ENCODE peak calls at places on chromosomes 12 and 14, in six cellular contexts. A is BJ; Q is naive thymus-derived CD4-positive, alpha-beta T cell; D is immature natural killer cell; J is activated T-cell treated with anti-CD3 and anti-CD28 coated beads for 24 hours; T is A673. V is an unnamed sample.

GRCh38 chr14:100118377-100119011 is 41.0 kb downstream of the DEGS2 start:
- DNase-seq in T (no peak), D (no peak), J (no peak), A (no peak), Q (no peak), V (no peak)

GRCh38 chr14:84987042-84987441 is 542.9 kb upstream of the FLRT2 start:
- DNase-seq in D (no peak), T (no peak), A (no peak), Q (no peak), J (no peak), V (no peak)

GRCh38 chr14:71363961-71364360 is 456.7 kb downstream of the PCNX1 start:
- DNase-seq in J (no peak), T (peak), Q (no peak), A (no peak), D (no peak), V (no peak)

GRCh38 chr12:21472197-21472596 is 29.2 kb downstream of the RECQL start:
- DNase-seq in J (no peak), T (no peak), A (no peak), D (no peak), Q (no peak), V (no peak)

GRCh38 chr12:68761901-68762630 is 16.1 kb downstream of the SLC35E3 start:
- DNase-seq in D (no peak), J (no peak), T (no peak), A (no peak), Q (no peak), V (no peak)

GRCh38 chr12:131734336-131735152 is 23.7 kb downstream of the SFSWAP start:
- DNase-seq in D (no peak), A (no peak), J (no peak), Q (no peak), T (no peak), V (no peak)

GRCh38 chr12:44525806-44526654 is 350.1 kb downstream of the NELL2 start:
- DNase-seq in T (no peak), D (no peak), A (no peak), J (no peak), Q (no peak), V (no peak)

GRCh38 chr14:58245562-58245961 is 919 bp downstream of the PSMA3 start:
- DNase-seq in T (no peak), J (no peak), D (no peak), A (no peak), Q (no peak), V (no peak)

GRCh38 chr14:67432088-67432564 is 20.2 kb upstream of the PLEK2 start:
- DNase-seq in J (no peak), A (no peak), T (no peak), Q (no peak), D (no peak), V (no peak)

GRCh38 chr12:117119592-117120198 is 20.5 kb upstream of the TESC start:
- DNase-seq in T (peak), A (no peak), Q (no peak), D (peak), J (no peak), V (no peak)

GRCh38 chr12:5648692-5649338 is 216.9 kb downstream of the NTF3 start:
- DNase-seq in T (peak), J (no peak), Q (no peak), D (no peak), A (no peak), V (peak)

GRCh38 chr12:2680676-2681039 is 114.1 kb upstream of the FKBP4 start:
- DNase-seq in A (no peak), D (no peak), T (no peak), J (no peak), Q (no peak), V (no peak)

V was measured in HFF-Myc.